ENCODE peak calls at places on chromosomes 2 and 18, in seven cellular contexts. One of them, this sample, is unnamed.

GRCh38 chr2:121256720-121257475 is 28.1 kb downstream of the TFCP2L1 start:
- DNase-seq in HepG2: no peak
- DNase-seq in GM12878: no peak
- DNase-seq in K562: no peak
- DNase-seq in H1: no peak
- DNase-seq in HCT116: no peak
- DNase-seq in SK-N-SH: no peak
- DNase-seq in this sample: no peak

GRCh38 chr2:237706257-237706656 is 78.9 kb downstream of the LRRFIP1 start:
- DNase-seq in HepG2: no peak
- DNase-seq in H1: no peak
- DNase-seq in GM12878: no peak
- DNase-seq in K562: no peak
- DNase-seq in SK-N-SH: no peak
- DNase-seq in HCT116: no peak
- DNase-seq in this sample: no peak

GRCh38 chr2:86628091-86628522 is 4.4 kb upstream of the RNF103 start:
- DNase-seq in GM12878: peak
- DNase-seq in HepG2: peak
- DNase-seq in K562: no peak
- DNase-seq in H1: no peak
- DNase-seq in SK-N-SH: no peak
- DNase-seq in HCT116: no peak
- DNase-seq in this sample: no peak

GRCh38 chr2:177316756-177317155 is 52.2 kb upstream of the NFE2L2 start:
- DNase-seq in K562: no peak
- DNase-seq in HepG2: peak
- DNase-seq in GM12878: no peak
- DNase-seq in H1: no peak
- DNase-seq in HCT116: no peak
- DNase-seq in SK-N-SH: no peak
- DNase-seq in this sample: no peak

GRCh38 chr2:205077159-205077558 is 531.9 kb downstream of the PARD3B start:
- DNase-seq in HepG2: no peak
- DNase-seq in SK-N-SH: no peak
- DNase-seq in K562: no peak
- DNase-seq in HCT116: no peak
- DNase-seq in H1: no peak
- DNase-seq in GM12878: no peak
- DNase-seq in this sample: no peak

GRCh38 chr2:173652731-173653426 is 298.2 kb downstream of the CDCA7 start:
- DNase-seq in HCT116: peak
- DNase-seq in H1: no peak
- DNase-seq in HepG2: peak
- DNase-seq in K562: no peak
- DNase-seq in GM12878: no peak
- DNase-seq in SK-N-SH: no peak
- DNase-seq in this sample: no peak

GRCh38 chr2:31138037-31138962 is at the start of gene GALNT14:
- DNase-seq in HCT116: no peak
- DNase-seq in H1: peak
- DNase-seq in K562: no peak
- DNase-seq in SK-N-SH: peak
- DNase-seq in GM12878: no peak
- DNase-seq in HepG2: no peak
- DNase-seq in this sample: peak

GRCh38 chr2:143522699-143523098 is 393.5 kb downstream of the ARHGAP15 start:
- DNase-seq in SK-N-SH: no peak
- DNase-seq in GM12878: no peak
- DNase-seq in K562: no peak
- DNase-seq in H1: no peak
- DNase-seq in HCT116: no peak
- DNase-seq in HepG2: no peak
- DNase-seq in this sample: no peak

GRCh38 chr2:226329180-226329579 is 470.4 kb downstream of the IRS1 start:
- DNase-seq in H1: no peak
- DNase-seq in HepG2: no peak
- DNase-seq in HCT116: no peak
- DNase-seq in GM12878: no peak
- DNase-seq in SK-N-SH: no peak
- DNase-seq in K562: no peak
- DNase-seq in this sample: no peak

GRCh38 chr2:177195194-177195593 is 17.4 kb upstream of the HNRNPA3 start:
- DNase-seq in SK-N-SH: no peak
- DNase-seq in HCT116: no peak
- DNase-seq in HepG2: no peak
- DNase-seq in K562: no peak
- DNase-seq in H1: no peak
- DNase-seq in GM12878: no peak
- DNase-seq in this sample: no peak

GRCh38 chr2:44362207-44363015 is 664 bp downstream of the CAMKMT start:
- DNase-seq in HCT116: peak
- DNase-seq in HepG2: peak
- DNase-seq in SK-N-SH: peak
- DNase-seq in H1: no peak
- DNase-seq in GM12878: peak
- DNase-seq in K562: peak
- DNase-seq in this sample: peak

GRCh38 chr2:15681089-15681885 is 89.6 kb downstream of the DDX1 start:
- DNase-seq in SK-N-SH: no peak
- DNase-seq in GM12878: peak
- DNase-seq in K562: no peak
- DNase-seq in H1: no peak
- DNase-seq in HCT116: no peak
- DNase-seq in HepG2: no peak
- DNase-seq in this sample: no peak

GRCh38 chr18:41655074-41655473 is 300.0 kb upstream of the PIK3C3 start:
- DNase-seq in HepG2: no peak
- DNase-seq in SK-N-SH: no peak
- DNase-seq in K562: no peak
- DNase-seq in HCT116: no peak
- DNase-seq in GM12878: no peak
- DNase-seq in H1: no peak
- DNase-seq in this sample: no peak

GRCh38 chr2:182301093-182301492 is 125.7 kb downstream of the PDE1A start:
- DNase-seq in SK-N-SH: no peak
- DNase-seq in HCT116: no peak
- DNase-seq in GM12878: no peak
- DNase-seq in H1: no peak
- DNase-seq in K562: no peak
- DNase-seq in HepG2: no peak
- DNase-seq in this sample: peak

GRCh38 chr2:31253344-31254155 is 19.6 kb downstream of the EHD3 start:
- DNase-seq in HCT116: no peak
- DNase-seq in SK-N-SH: no peak
- DNase-seq in H1: no peak
- DNase-seq in GM12878: no peak
- DNase-seq in HepG2: no peak
- DNase-seq in K562: peak
- DNase-seq in this sample: no peak

GRCh38 chr18:24400587-24400986 is 3.0 kb upstream of the OSBPL1A start:
- DNase-seq in K562: no peak
- DNase-seq in HepG2: no peak
- DNase-seq in HCT116: no peak
- DNase-seq in GM12878: no peak
- DNase-seq in SK-N-SH: no peak
- DNase-seq in H1: no peak
- DNase-seq in this sample: no peak

GRCh38 chr2:238450440-238450861 is 23.7 kb downstream of the ASB1 start:
- DNase-seq in GM12878: no peak
- DNase-seq in H1: no peak
- DNase-seq in SK-N-SH: no peak
- DNase-seq in HCT116: no peak
- DNase-seq in HepG2: no peak
- DNase-seq in K562: no peak
- DNase-seq in this sample: no peak

GRCh38 chr2:199910338-199911051 is 598 bp upstream of the C2orf69 start:
- DNase-seq in SK-N-SH: no peak
- DNase-seq in HCT116: no peak
- DNase-seq in K562: no peak
- DNase-seq in GM12878: no peak
- DNase-seq in H1: no peak
- DNase-seq in HepG2: no peak
- DNase-seq in this sample: no peak

GRCh38 chr2:189249901-189250300 is 70.3 kb upstream of the COL5A2 start:
- DNase-seq in HepG2: no peak
- DNase-seq in SK-N-SH: no peak
- DNase-seq in H1: no peak
- DNase-seq in HCT116: no peak
- DNase-seq in GM12878: no peak
- DNase-seq in K562: no peak
- DNase-seq in this sample: no peak

GRCh38 chr2:8490166-8490565 is 191.7 kb upstream of the ID2 start:
- DNase-seq in GM12878: no peak
- DNase-seq in SK-N-SH: no peak
- DNase-seq in HCT116: no peak
- DNase-seq in K562: no peak
- DNase-seq in HepG2: no peak
- DNase-seq in H1: no peak
- DNase-seq in this sample: no peak

GRCh38 chr18:42641996-42642395 is 473.5 kb downstream of the RIT2 start:
- DNase-seq in K562: no peak
- DNase-seq in GM12878: no peak
- DNase-seq in SK-N-SH: no peak
- DNase-seq in HCT116: no peak
- DNase-seq in H1: no peak
- DNase-seq in HepG2: no peak
- DNase-seq in this sample: no peak

GRCh38 chr2:67213677-67214402 is 183.3 kb upstream of the ETAA1 start:
- DNase-seq in K562: no peak
- DNase-seq in SK-N-SH: peak
- DNase-seq in GM12878: no peak
- DNase-seq in HepG2: no peak
- DNase-seq in H1: no peak
- DNase-seq in HCT116: no peak
- DNase-seq in this sample: no peak

GRCh38 chr2:216113572-216113971 is 4.4 kb downstream of the XRCC5 start:
- DNase-seq in K562: no peak
- DNase-seq in HepG2: no peak
- DNase-seq in GM12878: peak
- DNase-seq in H1: no peak
- DNase-seq in HCT116: no peak
- DNase-seq in SK-N-SH: no peak
- DNase-seq in this sample: no peak

GRCh38 chr2:158297606-158298005 is 158.9 kb downstream of the CCDC148 start:
- DNase-seq in H1: no peak
- DNase-seq in GM12878: no peak
- DNase-seq in HCT116: no peak
- DNase-seq in SK-N-SH: no peak
- DNase-seq in HepG2: no peak
- DNase-seq in K562: no peak
- DNase-seq in this sample: no peak

GRCh38 chr18:8403713-8404112 is 205.5 kb upstream of the RAB12 start:
- DNase-seq in SK-N-SH: no peak
- DNase-seq in HepG2: no peak
- DNase-seq in HCT116: no peak
- DNase-seq in H1: no peak
- DNase-seq in GM12878: no peak
- DNase-seq in K562: no peak
- DNase-seq in this sample: no peak

GRCh38 chr2:168190590-168191336 is 56.6 kb downstream of the STK39 start:
- DNase-seq in H1: no peak
- DNase-seq in K562: no peak
- DNase-seq in HepG2: peak
- DNase-seq in GM12878: no peak
- DNase-seq in SK-N-SH: no peak
- DNase-seq in HCT116: no peak
- DNase-seq in this sample: no peak

DNA sequence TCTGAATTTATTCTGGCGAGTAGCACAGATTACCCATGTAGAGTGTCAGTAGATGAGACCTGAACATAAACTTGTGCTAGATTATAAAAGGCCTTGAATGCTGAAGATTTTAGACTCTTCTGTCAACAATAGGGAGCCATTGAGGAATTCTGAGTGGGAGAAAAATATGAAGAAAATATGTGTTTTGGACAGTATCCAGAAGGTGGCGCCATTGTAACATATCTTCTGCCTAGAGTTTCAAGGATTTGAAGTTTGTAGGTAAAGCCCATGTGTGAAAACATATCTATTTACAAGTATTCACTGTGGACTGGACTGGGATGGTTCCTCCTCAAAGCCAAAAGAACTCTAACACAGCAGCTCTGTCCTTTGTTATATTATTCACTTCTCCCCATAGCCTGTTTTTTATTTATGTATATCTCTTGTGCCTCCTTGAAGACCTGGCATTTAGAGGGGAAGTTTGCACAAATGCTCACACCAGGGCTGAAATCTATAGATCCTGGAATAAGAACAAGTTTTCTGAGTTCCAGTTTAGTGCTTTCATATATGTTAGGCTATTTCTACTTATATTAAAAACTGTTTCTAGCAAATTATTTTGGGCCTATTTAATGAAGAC is 124.9 kb downstream of the RDH14 start:
- DNase-seq in GM12878: no peak
- DNase-seq in HepG2: peak
- DNase-seq in K562: peak
- DNase-seq in HCT116: peak
- DNase-seq in H1: peak
- DNase-seq in SK-N-SH: peak
- DNase-seq in this sample: no peak
- TF ChIP-seq JUND in GM12878: no peak
- TF ChIP-seq JUND in HepG2: no peak
- TF ChIP-seq JUND in K562: no peak
- TF ChIP-seq JUND in HCT116: no peak
- TF ChIP-seq JUND in H1: no peak
- TF ChIP-seq JUND in SK-N-SH: no peak
- TF ChIP-seq JUND in this sample: no peak

DNA sequence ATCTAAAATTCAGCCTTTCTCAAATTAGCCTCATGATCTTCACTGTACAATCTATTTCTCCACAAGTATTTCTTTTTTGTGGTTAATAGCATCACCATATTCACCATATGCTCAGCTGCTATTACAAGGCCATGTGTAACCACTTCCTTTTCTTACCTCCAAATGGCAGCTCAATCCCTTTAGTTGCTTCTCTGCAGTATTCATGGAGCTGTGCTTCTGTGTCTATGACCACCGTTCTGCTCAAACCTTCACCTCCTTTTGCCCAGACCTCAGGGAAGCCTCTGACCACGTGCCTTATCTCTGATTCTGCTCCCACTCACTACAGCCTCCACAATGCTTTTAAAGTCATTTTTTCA is 126.7 kb upstream of the TMEM200C start:
- DNase-seq in HCT116: no peak
- DNase-seq in SK-N-SH: no peak
- DNase-seq in H1: no peak
- DNase-seq in HepG2: no peak
- DNase-seq in GM12878: no peak
- DNase-seq in K562: no peak
- DNase-seq in this sample: no peak
- TF ChIP-seq JUND in HCT116: no peak
- TF ChIP-seq JUND in SK-N-SH: no peak
- TF ChIP-seq JUND in H1: no peak
- TF ChIP-seq JUND in HepG2: no peak
- TF ChIP-seq JUND in GM12878: no peak
- TF ChIP-seq JUND in K562: no peak
- TF ChIP-seq JUND in this sample: no peak

GRCh38 chr2:3115301-3116042 is 262.1 kb downstream of the EIPR1 start:
- DNase-seq in HCT116: no peak
- DNase-seq in HepG2: no peak
- DNase-seq in K562: no peak
- DNase-seq in H1: peak
- DNase-seq in SK-N-SH: no peak
- DNase-seq in GM12878: no peak
- DNase-seq in this sample: no peak
- TF ChIP-seq JUND in HCT116: no peak
- TF ChIP-seq JUND in HepG2: no peak
- TF ChIP-seq JUND in K562: no peak
- TF ChIP-seq JUND in H1: no peak
- TF ChIP-seq JUND in SK-N-SH: no peak
- TF ChIP-seq JUND in GM12878: no peak
- TF ChIP-seq JUND in this sample: no peak

GRCh38 chr18:25786778-25787177 is 303.6 kb downstream of the SS18 start:
- DNase-seq in SK-N-SH: no peak
- DNase-seq in HepG2: no peak
- DNase-seq in GM12878: no peak
- DNase-seq in HCT116: no peak
- DNase-seq in H1: no peak
- DNase-seq in K562: no peak
- DNase-seq in this sample: no peak
- TF ChIP-seq JUND in SK-N-SH: peak
- TF ChIP-seq JUND in HepG2: no peak
- TF ChIP-seq JUND in GM12878: no peak
- TF ChIP-seq JUND in HCT116: no peak
- TF ChIP-seq JUND in H1: no peak
- TF ChIP-seq JUND in K562: no peak
- TF ChIP-seq JUND in this sample: no peak

This sample was measured in T47D.